ENCODE peak calls at places on chromosome 7, in nine cellular contexts. One of them, this sample, is unnamed. For H3K4me1, the result is how much of the 10 kb centered on the place peaks cover.

GRCh38 chr7:49630513-49630912 is 142.9 kb upstream of the VWC2 start:
- DNase-seq in heart left ventricle: peak
- DNase-seq in kidney: no peak
- DNase-seq in thoracic aorta: no peak
- DNase-seq in left ventricle myocardium inferior: peak
- DNase-seq in A549: no peak
- DNase-seq in neural progenitor cell: no peak
- DNase-seq in right atrium auricular region: no peak
- DNase-seq in adrenal gland: no peak
- DNase-seq in this sample: no peak

GRCh38 chr7:137142376-137142775 is 201.2 kb downstream of the PTN start:
- DNase-seq in right atrium auricular region: no peak
- DNase-seq in heart left ventricle: no peak
- DNase-seq in thoracic aorta: no peak
- DNase-seq in kidney: no peak
- DNase-seq in adrenal gland: no peak
- DNase-seq in left ventricle myocardium inferior: no peak
- DNase-seq in A549: no peak
- DNase-seq in neural progenitor cell: peak
- DNase-seq in this sample: no peak

GRCh38 chr7:135993950-135994349 is 16.8 kb upstream of the MTPN start:
- DNase-seq in adrenal gland: no peak
- DNase-seq in thoracic aorta: no peak
- DNase-seq in heart left ventricle: no peak
- DNase-seq in kidney: no peak
- DNase-seq in right atrium auricular region: no peak
- DNase-seq in neural progenitor cell: no peak
- DNase-seq in left ventricle myocardium inferior: no peak
- DNase-seq in A549: no peak
- DNase-seq in this sample: no peak

GRCh38 chr7:104795616-104796398 is 218.2 kb upstream of the KMT2E start:
- DNase-seq in A549: no peak
- DNase-seq in thoracic aorta: no peak
- DNase-seq in right atrium auricular region: no peak
- DNase-seq in kidney: no peak
- DNase-seq in left ventricle myocardium inferior: no peak
- DNase-seq in adrenal gland: no peak
- DNase-seq in neural progenitor cell: no peak
- DNase-seq in heart left ventricle: no peak
- DNase-seq in this sample: no peak

GRCh38 chr7:92834661-92835139 is 1.7 kb downstream of the CDK6 start:
- DNase-seq in adrenal gland: peak
- DNase-seq in kidney: peak
- DNase-seq in right atrium auricular region: no peak
- DNase-seq in thoracic aorta: no peak
- DNase-seq in heart left ventricle: peak
- DNase-seq in left ventricle myocardium inferior: no peak
- DNase-seq in neural progenitor cell: peak
- DNase-seq in A549: peak
- DNase-seq in this sample: peak

GRCh38 chr7:71345485-71345884 is 213.5 kb downstream of the GALNT17 start:
- DNase-seq in neural progenitor cell: no peak
- DNase-seq in heart left ventricle: no peak
- DNase-seq in A549: no peak
- DNase-seq in right atrium auricular region: no peak
- DNase-seq in adrenal gland: no peak
- DNase-seq in kidney: no peak
- DNase-seq in left ventricle myocardium inferior: no peak
- DNase-seq in thoracic aorta: no peak
- DNase-seq in this sample: no peak

GRCh38 chr7:52431082-52431815 is 604.2 kb upstream of the POM121L12 start:
- DNase-seq in A549: no peak
- DNase-seq in thoracic aorta: no peak
- DNase-seq in adrenal gland: no peak
- DNase-seq in kidney: peak
- DNase-seq in left ventricle myocardium inferior: no peak
- DNase-seq in right atrium auricular region: no peak
- DNase-seq in heart left ventricle: no peak
- DNase-seq in neural progenitor cell: no peak
- DNase-seq in this sample: no peak

GRCh38 chr7:1643270-1644092 is 26.6 kb upstream of the ELFN1 start:
- DNase-seq in kidney: no peak
- DNase-seq in right atrium auricular region: no peak
- DNase-seq in left ventricle myocardium inferior: peak
- DNase-seq in heart left ventricle: no peak
- DNase-seq in adrenal gland: no peak
- DNase-seq in thoracic aorta: no peak
- DNase-seq in neural progenitor cell: no peak
- DNase-seq in A549: no peak
- DNase-seq in this sample: no peak

DNA sequence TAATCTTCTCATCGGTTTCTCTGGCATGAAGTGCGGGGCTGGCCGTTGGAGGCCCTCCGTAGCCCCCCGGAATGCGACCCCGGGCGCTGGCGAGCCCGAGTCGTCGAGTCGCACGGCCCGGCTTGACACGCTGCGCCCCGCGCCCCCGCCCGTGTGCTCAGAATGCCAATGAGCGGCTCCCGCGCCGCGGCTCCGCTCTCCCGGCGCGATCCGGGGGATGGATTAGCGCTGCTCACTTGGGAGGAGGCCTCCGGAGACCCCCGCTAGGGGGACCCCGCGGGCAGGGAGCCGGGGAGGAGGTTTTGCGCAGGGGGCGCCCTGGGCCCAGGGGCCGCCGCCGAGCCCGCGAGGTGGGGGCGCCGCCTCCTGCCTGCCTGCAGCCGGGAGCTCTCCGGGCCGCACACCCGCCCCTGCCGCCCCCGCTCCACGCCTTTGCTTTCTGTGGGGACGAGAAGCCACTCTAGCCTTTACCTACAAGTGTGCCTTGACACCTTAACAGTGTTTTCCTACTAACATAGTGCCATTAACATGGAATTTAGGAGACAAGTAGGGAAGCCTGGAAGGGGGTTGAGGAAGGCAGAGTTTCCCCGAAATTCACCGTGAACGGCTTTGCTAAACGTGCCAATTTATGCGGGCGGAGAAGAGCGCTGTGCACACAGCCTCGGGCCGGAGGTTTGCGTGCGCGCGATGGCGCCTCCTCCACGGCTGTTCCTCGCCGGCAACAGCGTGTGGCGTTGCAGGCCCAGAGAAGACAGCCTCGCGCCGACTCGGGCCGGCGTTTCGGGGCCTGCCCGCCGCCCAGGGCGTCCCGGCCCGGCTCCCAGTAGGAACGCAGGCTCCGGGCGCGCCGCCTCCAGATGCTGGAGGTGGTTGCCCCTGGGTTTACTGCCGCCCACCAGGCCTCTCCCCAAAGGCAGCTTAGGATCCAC is 7.1 kb downstream of the SHH start:
- DNase-seq in neural progenitor cell: peak
- DNase-seq in thoracic aorta: no peak
- DNase-seq in kidney: peak
- DNase-seq in adrenal gland: no peak
- DNase-seq in right atrium auricular region: no peak
- DNase-seq in heart left ventricle: no peak
- DNase-seq in A549: peak
- DNase-seq in left ventricle myocardium inferior: peak
- DNase-seq in this sample: no peak
- H3K4me1 ChIP-seq in neural progenitor cell: half or more
- H3K4me1 ChIP-seq in thoracic aorta: half or more
- H3K4me1 ChIP-seq in kidney: under half
- H3K4me1 ChIP-seq in adrenal gland: under half
- H3K4me1 ChIP-seq in right atrium auricular region: half or more
- H3K4me1 ChIP-seq in heart left ventricle: under half
- H3K4me1 ChIP-seq in A549: under half
- H3K4me1 ChIP-seq in left ventricle myocardium inferior: half or more
- H3K4me1 ChIP-seq in this sample: under half

GRCh38 chr7:31938650-31939049 is 131.6 kb downstream of the PDE1C start:
- DNase-seq in adrenal gland: no peak
- DNase-seq in thoracic aorta: no peak
- DNase-seq in A549: peak
- DNase-seq in left ventricle myocardium inferior: no peak
- DNase-seq in kidney: no peak
- DNase-seq in heart left ventricle: no peak
- DNase-seq in neural progenitor cell: no peak
- DNase-seq in right atrium auricular region: no peak
- DNase-seq in this sample: no peak
- TF ChIP-seq CTCF in adrenal gland: no peak
- TF ChIP-seq CTCF in thoracic aorta: no peak
- TF ChIP-seq CTCF in A549: peak
- TF ChIP-seq CTCF in left ventricle myocardium inferior: peak
- TF ChIP-seq CTCF in kidney: no peak
- TF ChIP-seq CTCF in heart left ventricle: peak
- TF ChIP-seq CTCF in neural progenitor cell: peak
- TF ChIP-seq CTCF in right atrium auricular region: no peak
- TF ChIP-seq CTCF in this sample: peak

GRCh38 chr7:131057015-131057518 is 270.6 kb upstream of the MKLN1 start:
- DNase-seq in neural progenitor cell: no peak
- DNase-seq in right atrium auricular region: no peak
- DNase-seq in adrenal gland: no peak
- DNase-seq in heart left ventricle: no peak
- DNase-seq in kidney: no peak
- DNase-seq in left ventricle myocardium inferior: no peak
- DNase-seq in thoracic aorta: no peak
- DNase-seq in A549: no peak
- DNase-seq in this sample: no peak

GRCh38 chr7:131056007-131056406 is 271.7 kb upstream of the MKLN1 start:
- DNase-seq in heart left ventricle: no peak
- DNase-seq in left ventricle myocardium inferior: no peak
- DNase-seq in neural progenitor cell: no peak
- DNase-seq in adrenal gland: no peak
- DNase-seq in kidney: no peak
- DNase-seq in thoracic aorta: no peak
- DNase-seq in right atrium auricular region: no peak
- DNase-seq in A549: no peak
- DNase-seq in this sample: no peak

GRCh38 chr7:131061818-131062217 is 265.9 kb upstream of the MKLN1 start:
- DNase-seq in adrenal gland: no peak
- DNase-seq in thoracic aorta: no peak
- DNase-seq in kidney: no peak
- DNase-seq in A549: no peak
- DNase-seq in neural progenitor cell: no peak
- DNase-seq in right atrium auricular region: no peak
- DNase-seq in left ventricle myocardium inferior: no peak
- DNase-seq in heart left ventricle: no peak
- DNase-seq in this sample: no peak

GRCh38 chr7:131061158-131061557 is 266.5 kb upstream of the MKLN1 start:
- DNase-seq in heart left ventricle: no peak
- DNase-seq in right atrium auricular region: no peak
- DNase-seq in adrenal gland: no peak
- DNase-seq in left ventricle myocardium inferior: no peak
- DNase-seq in thoracic aorta: no peak
- DNase-seq in neural progenitor cell: no peak
- DNase-seq in A549: no peak
- DNase-seq in kidney: no peak
- DNase-seq in this sample: no peak

DNA sequence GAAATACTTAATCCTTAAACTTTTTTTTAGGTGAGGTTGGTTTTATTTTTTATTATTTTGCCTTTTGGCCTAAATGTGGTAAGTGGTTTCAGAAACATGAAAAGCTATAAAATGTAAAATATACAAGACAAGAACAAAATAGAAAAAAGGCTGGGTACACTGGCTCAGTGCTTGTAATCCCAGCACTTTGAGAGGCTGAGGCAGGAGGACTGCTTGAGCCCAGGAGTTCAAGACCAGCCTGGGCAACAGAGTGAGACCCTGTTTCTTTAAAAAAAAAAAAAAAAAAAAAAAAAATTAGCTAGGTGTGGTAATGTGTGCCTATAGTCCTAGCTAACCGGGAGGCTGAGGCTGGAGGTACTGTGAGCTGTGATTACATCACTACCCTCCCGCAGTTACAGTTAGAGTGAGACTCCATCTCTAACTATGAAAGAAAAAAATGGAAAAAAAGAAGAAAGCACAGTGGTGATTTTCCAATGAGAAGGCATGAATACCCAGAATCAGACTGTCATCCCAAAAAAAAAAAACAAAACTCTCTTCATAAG is 270.1 kb upstream of the MKLN1 start:
- DNase-seq in neural progenitor cell: no peak
- DNase-seq in kidney: no peak
- DNase-seq in adrenal gland: no peak
- DNase-seq in thoracic aorta: no peak
- DNase-seq in heart left ventricle: no peak
- DNase-seq in right atrium auricular region: no peak
- DNase-seq in left ventricle myocardium inferior: no peak
- DNase-seq in A549: no peak
- DNase-seq in this sample: no peak
- H3K4me3 ChIP-seq in neural progenitor cell: no peak
- H3K4me3 ChIP-seq in kidney: no peak
- H3K4me3 ChIP-seq in adrenal gland: no peak
- H3K4me3 ChIP-seq in thoracic aorta: no peak
- H3K4me3 ChIP-seq in heart left ventricle: no peak
- H3K4me3 ChIP-seq in right atrium auricular region: no peak
- H3K4me3 ChIP-seq in left ventricle myocardium inferior: no peak
- H3K4me3 ChIP-seq in A549: no peak
- H3K4me3 ChIP-seq in this sample: no peak

DNA sequence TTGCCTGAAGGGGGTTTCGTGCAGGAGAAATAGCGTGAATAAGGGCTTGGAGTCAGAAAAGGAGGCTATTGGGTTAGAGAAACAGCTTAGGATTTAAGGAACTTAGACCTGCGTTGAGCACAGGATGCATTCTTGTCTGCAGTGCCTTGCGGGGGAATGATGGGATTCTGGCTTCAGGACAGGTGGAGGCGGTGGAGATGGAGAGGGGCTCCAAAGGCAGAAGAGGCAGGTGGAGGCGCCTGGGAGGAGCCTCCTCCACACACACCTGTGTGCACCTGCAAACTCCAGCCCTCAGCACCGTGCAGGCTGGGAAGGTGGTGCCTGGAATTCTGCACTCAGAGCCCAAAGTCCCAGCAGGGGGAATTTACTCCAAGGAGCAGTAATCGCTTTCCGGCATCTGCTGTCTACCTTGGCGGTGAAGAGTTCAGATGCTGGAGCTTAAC is 1.8 kb downstream of the CLIP2 start:
- DNase-seq in left ventricle myocardium inferior: no peak
- DNase-seq in kidney: no peak
- DNase-seq in neural progenitor cell: no peak
- DNase-seq in adrenal gland: no peak
- DNase-seq in right atrium auricular region: no peak
- DNase-seq in A549: no peak
- DNase-seq in heart left ventricle: no peak
- DNase-seq in thoracic aorta: no peak
- DNase-seq in this sample: no peak
- H3K4me1 ChIP-seq in left ventricle myocardium inferior: half or more
- H3K4me1 ChIP-seq in kidney: under half
- H3K4me1 ChIP-seq in neural progenitor cell: under half
- H3K4me1 ChIP-seq in adrenal gland: under half
- H3K4me1 ChIP-seq in right atrium auricular region: under half
- H3K4me1 ChIP-seq in A549: half or more
- H3K4me1 ChIP-seq in heart left ventricle: under half
- H3K4me1 ChIP-seq in thoracic aorta: half or more
- H3K4me1 ChIP-seq in this sample: under half

GRCh38 chr7:128031901-128032604 is 816 bp upstream of the LRRC4 start:
- DNase-seq in right atrium auricular region: no peak
- DNase-seq in left ventricle myocardium inferior: peak
- DNase-seq in adrenal gland: peak
- DNase-seq in neural progenitor cell: peak
- DNase-seq in heart left ventricle: peak
- DNase-seq in A549: no peak
- DNase-seq in thoracic aorta: no peak
- DNase-seq in kidney: peak
- DNase-seq in this sample: no peak
- TF ChIP-seq CTCF in right atrium auricular region: peak
- TF ChIP-seq CTCF in left ventricle myocardium inferior: peak
- TF ChIP-seq CTCF in adrenal gland: peak
- TF ChIP-seq CTCF in neural progenitor cell: peak
- TF ChIP-seq CTCF in heart left ventricle: peak
- TF ChIP-seq CTCF in A549: no peak
- TF ChIP-seq CTCF in thoracic aorta: peak
- TF ChIP-seq CTCF in kidney: no peak
- TF ChIP-seq CTCF in this sample: no peak

GRCh38 chr7:93960986-93961385 is 39.5 kb downstream of the GNG11 start:
- DNase-seq in thoracic aorta: no peak
- DNase-seq in neural progenitor cell: no peak
- DNase-seq in adrenal gland: no peak
- DNase-seq in kidney: no peak
- DNase-seq in left ventricle myocardium inferior: no peak
- DNase-seq in heart left ventricle: no peak
- DNase-seq in A549: no peak
- DNase-seq in right atrium auricular region: no peak
- DNase-seq in this sample: no peak
- H3K4me3 ChIP-seq in thoracic aorta: no peak
- H3K4me3 ChIP-seq in neural progenitor cell: no peak
- H3K4me3 ChIP-seq in adrenal gland: no peak
- H3K4me3 ChIP-seq in kidney: no peak
- H3K4me3 ChIP-seq in left ventricle myocardium inferior: no peak
- H3K4me3 ChIP-seq in heart left ventricle: no peak
- H3K4me3 ChIP-seq in A549: no peak
- H3K4me3 ChIP-seq in right atrium auricular region: no peak
- H3K4me3 ChIP-seq in this sample: no peak

This sample was measured in RWPE2.